ENCODE peak calls at places on chromosomes 7 and 10, in six cellular contexts. One of them, this sample, is unnamed.

GRCh38 chr7:3910041-3910440 is 609.0 kb downstream of the SDK1 start:
- DNase-seq in PC-9: no peak
- DNase-seq in neural progenitor cell: peak; percentile 56
- DNase-seq in mesothelial cell of epicardium: no peak
- DNase-seq in CD8-positive, alpha-beta T cell: no peak
- DNase-seq in GM10248: no peak
- DNase-seq in this sample: no peak

GRCh38 chr10:102394801-102395676 is 466 bp upstream of the NFKB2 start:
- DNase-seq in PC-9: peak; percentile 80
- DNase-seq in neural progenitor cell: peak; percentile 94
- DNase-seq in mesothelial cell of epicardium: peak; percentile 93
- DNase-seq in CD8-positive, alpha-beta T cell: peak; percentile 84
- DNase-seq in GM10248: peak; percentile 93
- DNase-seq in this sample: peak; percentile 94

GRCh38 chr10:130409346-130409745 is 273.2 kb downstream of the GLRX3 start:
- DNase-seq in PC-9: no peak
- DNase-seq in neural progenitor cell: no peak
- DNase-seq in mesothelial cell of epicardium: no peak
- DNase-seq in CD8-positive, alpha-beta T cell: no peak
- DNase-seq in GM10248: no peak
- DNase-seq in this sample: no peak

GRCh38 chr7:1939434-1940401 is 269.6 kb downstream of the ELFN1 start:
- DNase-seq in PC-9: no peak
- DNase-seq in neural progenitor cell: no peak
- DNase-seq in mesothelial cell of epicardium: no peak
- DNase-seq in CD8-positive, alpha-beta T cell: no peak
- DNase-seq in GM10248: peak; percentile 59
- DNase-seq in this sample: no peak

GRCh38 chr10:98424308-98425254 is 9.6 kb upstream of the PYROXD2 start:
- DNase-seq in PC-9: no peak
- DNase-seq in neural progenitor cell: no peak
- DNase-seq in mesothelial cell of epicardium: no peak
- DNase-seq in CD8-positive, alpha-beta T cell: no peak
- DNase-seq in GM10248: no peak
- DNase-seq in this sample: no peak

GRCh38 chr7:157269341-157270059 is 67.3 kb upstream of the DNAJB6 start:
- DNase-seq in PC-9: no peak
- DNase-seq in neural progenitor cell: no peak
- DNase-seq in mesothelial cell of epicardium: no peak
- DNase-seq in CD8-positive, alpha-beta T cell: no peak
- DNase-seq in GM10248: no peak
- DNase-seq in this sample: no peak

GRCh38 chr7:24968165-24968564 is 11.8 kb downstream of the OSBPL3 start:
- DNase-seq in PC-9: no peak
- DNase-seq in neural progenitor cell: no peak
- DNase-seq in mesothelial cell of epicardium: no peak
- DNase-seq in CD8-positive, alpha-beta T cell: no peak
- DNase-seq in GM10248: no peak
- DNase-seq in this sample: no peak

GRCh38 chr7:27181795-27182275 is 3.2 kb downstream of the HOXA11 start:
- DNase-seq in PC-9: no peak
- DNase-seq in neural progenitor cell: no peak
- DNase-seq in mesothelial cell of epicardium: peak; percentile 38
- DNase-seq in CD8-positive, alpha-beta T cell: no peak
- DNase-seq in GM10248: no peak
- DNase-seq in this sample: no peak

GRCh38 chr7:138945169-138945568 is 36.0 kb downstream of the KIAA1549 start:
- DNase-seq in PC-9: no peak
- DNase-seq in neural progenitor cell: peak; percentile 27
- DNase-seq in mesothelial cell of epicardium: no peak
- DNase-seq in CD8-positive, alpha-beta T cell: no peak
- DNase-seq in GM10248: no peak
- DNase-seq in this sample: no peak

GRCh38 chr10:34780818-34781380 is 34.2 kb downstream of the PARD3 start:
- DNase-seq in PC-9: no peak
- DNase-seq in neural progenitor cell: peak; percentile 26
- DNase-seq in mesothelial cell of epicardium: peak; percentile 43
- DNase-seq in CD8-positive, alpha-beta T cell: no peak
- DNase-seq in GM10248: peak; percentile 61
- DNase-seq in this sample: peak; percentile 67

GRCh38 chr7:133744451-133744850 is 382.7 kb upstream of the LRGUK start:
- DNase-seq in PC-9: no peak
- DNase-seq in neural progenitor cell: no peak
- DNase-seq in mesothelial cell of epicardium: no peak
- DNase-seq in CD8-positive, alpha-beta T cell: no peak
- DNase-seq in GM10248: no peak
- DNase-seq in this sample: no peak

GRCh38 chr10:59709472-59710125 is at the start of gene SLC16A9:
- DNase-seq in PC-9: peak; percentile 21
- DNase-seq in neural progenitor cell: peak; percentile 89
- DNase-seq in mesothelial cell of epicardium: peak; percentile 73
- DNase-seq in CD8-positive, alpha-beta T cell: no peak
- DNase-seq in GM10248: peak; percentile 84
- DNase-seq in this sample: peak; percentile 87

GRCh38 chr7:42068554-42069280 is 168.3 kb downstream of the GLI3 start:
- DNase-seq in PC-9: no peak
- DNase-seq in neural progenitor cell: peak; percentile 94
- DNase-seq in mesothelial cell of epicardium: no peak
- DNase-seq in CD8-positive, alpha-beta T cell: no peak
- DNase-seq in GM10248: no peak
- DNase-seq in this sample: no peak

GRCh38 chr10:103663802-103664201 is 170.3 kb downstream of the NEURL1 start:
- DNase-seq in PC-9: no peak
- DNase-seq in neural progenitor cell: no peak
- DNase-seq in mesothelial cell of epicardium: no peak
- DNase-seq in CD8-positive, alpha-beta T cell: no peak
- DNase-seq in GM10248: no peak
- DNase-seq in this sample: no peak

GRCh38 chr10:32972454-32972853 is 14.4 kb upstream of the ITGB1 start:
- DNase-seq in PC-9: no peak
- DNase-seq in neural progenitor cell: no peak
- DNase-seq in mesothelial cell of epicardium: no peak
- DNase-seq in CD8-positive, alpha-beta T cell: no peak
- DNase-seq in GM10248: no peak
- DNase-seq in this sample: no peak

GRCh38 chr10:6490594-6490993 is 89.5 kb downstream of the PRKCQ start:
- DNase-seq in PC-9: no peak
- DNase-seq in neural progenitor cell: no peak
- DNase-seq in mesothelial cell of epicardium: no peak
- DNase-seq in CD8-positive, alpha-beta T cell: no peak
- DNase-seq in GM10248: no peak
- DNase-seq in this sample: no peak

GRCh38 chr10:94617389-94617944 is 66.1 kb upstream of the CYP2C18 start:
- DNase-seq in PC-9: peak; percentile 11
- DNase-seq in neural progenitor cell: no peak
- DNase-seq in mesothelial cell of epicardium: no peak
- DNase-seq in CD8-positive, alpha-beta T cell: no peak
- DNase-seq in GM10248: no peak
- DNase-seq in this sample: no peak

GRCh38 chr10:121266370-121266769 is 331.9 kb downstream of the FGFR2 start:
- DNase-seq in PC-9: no peak
- DNase-seq in neural progenitor cell: no peak
- DNase-seq in mesothelial cell of epicardium: no peak
- DNase-seq in CD8-positive, alpha-beta T cell: no peak
- DNase-seq in GM10248: no peak
- DNase-seq in this sample: no peak

GRCh38 chr7:130148561-130148960 is 56.6 kb downstream of the TMEM209 start:
- DNase-seq in PC-9: no peak
- DNase-seq in neural progenitor cell: no peak
- DNase-seq in mesothelial cell of epicardium: no peak
- DNase-seq in CD8-positive, alpha-beta T cell: no peak
- DNase-seq in GM10248: no peak
- DNase-seq in this sample: no peak

GRCh38 chr7:142870147-142870559 is 15.3 kb downstream of the EPHB6 start:
- DNase-seq in PC-9: no peak
- DNase-seq in neural progenitor cell: no peak
- DNase-seq in mesothelial cell of epicardium: no peak
- DNase-seq in CD8-positive, alpha-beta T cell: no peak
- DNase-seq in GM10248: no peak
- DNase-seq in this sample: no peak

GRCh38 chr7:122803851-122804250 is 82.4 kb downstream of the CADPS2 start:
- DNase-seq in PC-9: no peak
- DNase-seq in neural progenitor cell: no peak
- DNase-seq in mesothelial cell of epicardium: no peak
- DNase-seq in CD8-positive, alpha-beta T cell: no peak
- DNase-seq in GM10248: no peak
- DNase-seq in this sample: no peak

GRCh38 chr7:105131890-105132289 is 117.9 kb downstream of the KMT2E start:
- DNase-seq in PC-9: no peak
- DNase-seq in neural progenitor cell: no peak
- DNase-seq in mesothelial cell of epicardium: no peak
- DNase-seq in CD8-positive, alpha-beta T cell: no peak
- DNase-seq in GM10248: no peak
- DNase-seq in this sample: no peak

GRCh38 chr10:113927440-113927839 is 73.0 kb downstream of the NHLRC2 start:
- DNase-seq in PC-9: no peak
- DNase-seq in neural progenitor cell: no peak
- DNase-seq in mesothelial cell of epicardium: no peak
- DNase-seq in CD8-positive, alpha-beta T cell: no peak
- DNase-seq in GM10248: no peak
- DNase-seq in this sample: no peak

GRCh38 chr7:142356166-142356565 is 98.3 kb upstream of the PRSS58 start:
- DNase-seq in PC-9: peak; percentile 58
- DNase-seq in neural progenitor cell: no peak
- DNase-seq in mesothelial cell of epicardium: no peak
- DNase-seq in CD8-positive, alpha-beta T cell: no peak
- DNase-seq in GM10248: no peak
- DNase-seq in this sample: no peak

GRCh38 chr7:155980841-155981240 is 168.6 kb upstream of the SHH start:
- DNase-seq in PC-9: no peak
- DNase-seq in neural progenitor cell: no peak
- DNase-seq in mesothelial cell of epicardium: peak; percentile 22
- DNase-seq in CD8-positive, alpha-beta T cell: no peak
- DNase-seq in GM10248: no peak
- DNase-seq in this sample: no peak

GRCh38 chr7:87574630-87575029 is 26.1 kb downstream of the ABCB1 start:
- DNase-seq in PC-9: no peak
- DNase-seq in neural progenitor cell: no peak
- DNase-seq in mesothelial cell of epicardium: no peak
- DNase-seq in CD8-positive, alpha-beta T cell: no peak
- DNase-seq in GM10248: peak; percentile 18
- DNase-seq in this sample: peak; percentile 25

GRCh38 chr10:63562857-63563256 is 41.7 kb downstream of the REEP3 start:
- DNase-seq in PC-9: no peak
- DNase-seq in neural progenitor cell: no peak
- DNase-seq in mesothelial cell of epicardium: no peak
- DNase-seq in CD8-positive, alpha-beta T cell: no peak
- DNase-seq in GM10248: no peak
- DNase-seq in this sample: no peak

GRCh38 chr7:36962367-36962766 is 238.1 kb upstream of the AOAH start:
- DNase-seq in PC-9: no peak
- DNase-seq in neural progenitor cell: no peak
- DNase-seq in mesothelial cell of epicardium: no peak
- DNase-seq in CD8-positive, alpha-beta T cell: no peak
- DNase-seq in GM10248: no peak
- DNase-seq in this sample: no peak

DNA sequence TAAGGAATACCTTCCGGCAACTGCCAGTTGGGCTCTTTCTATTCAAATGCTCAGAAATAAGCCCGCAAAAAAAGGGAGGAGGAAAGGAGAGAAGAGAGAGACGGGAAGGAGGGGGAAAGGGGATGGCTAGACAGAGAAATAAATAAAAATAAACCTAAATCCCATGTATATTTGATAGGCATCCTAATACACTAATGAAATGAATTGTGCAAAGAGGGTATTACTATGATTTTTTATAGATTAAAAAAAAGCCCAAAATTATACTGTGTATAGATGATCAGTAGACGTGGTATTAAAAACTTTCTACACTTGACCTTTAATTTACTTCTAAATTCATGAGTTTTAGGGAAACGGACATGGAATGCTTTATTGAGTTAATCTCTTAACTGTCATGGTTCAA is 89.9 kb downstream of the HBP1 start:
- DNase-seq in PC-9: no peak
- DNase-seq in neural progenitor cell: no peak
- DNase-seq in mesothelial cell of epicardium: no peak
- DNase-seq in CD8-positive, alpha-beta T cell: no peak
- DNase-seq in GM10248: no peak
- DNase-seq in this sample: no peak
- TF ChIP-seq CTCF in PC-9: no peak
- TF ChIP-seq CTCF in neural progenitor cell: no peak
- TF ChIP-seq CTCF in mesothelial cell of epicardium: no peak
- TF ChIP-seq CTCF in CD8-positive, alpha-beta T cell: no peak
- TF ChIP-seq CTCF in GM10248: no peak
- TF ChIP-seq CTCF in this sample: no peak

DNA sequence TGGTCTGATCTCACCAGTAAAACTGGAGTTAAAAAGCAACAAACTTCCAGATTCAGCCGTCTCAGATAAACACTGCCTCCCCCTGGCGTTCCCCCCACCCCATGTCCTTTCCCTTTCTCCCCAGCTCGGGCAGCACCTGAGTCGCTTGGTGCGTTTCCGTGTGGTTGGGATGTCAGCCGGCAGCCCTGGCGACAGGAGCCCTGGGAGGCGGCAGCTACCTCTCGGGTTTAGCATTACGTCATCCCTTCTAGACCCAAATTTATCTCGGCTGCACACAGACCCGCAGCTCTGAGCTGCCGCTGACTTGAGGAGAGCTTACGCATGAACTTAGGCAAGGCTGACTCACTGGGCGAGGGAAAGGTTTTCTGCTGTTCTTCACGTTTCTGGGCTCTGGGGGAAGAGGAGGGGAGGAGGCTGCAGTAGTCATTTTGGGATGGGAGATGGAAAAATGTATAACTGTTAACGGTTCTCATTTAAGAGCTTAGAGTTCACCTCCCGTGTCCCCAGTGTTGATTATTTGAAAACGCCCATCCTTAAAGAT is 14.4 kb downstream of the MXI1 start:
- DNase-seq in PC-9: peak; percentile 50
- DNase-seq in neural progenitor cell: peak; percentile 78
- DNase-seq in mesothelial cell of epicardium: peak; percentile 54
- DNase-seq in CD8-positive, alpha-beta T cell: peak; percentile 49
- DNase-seq in GM10248: peak; percentile 66
- DNase-seq in this sample: peak; percentile 73
- TF ChIP-seq CTCF in PC-9: no peak
- TF ChIP-seq CTCF in neural progenitor cell: peak; percentile 15
- TF ChIP-seq CTCF in mesothelial cell of epicardium: no peak
- TF ChIP-seq CTCF in CD8-positive, alpha-beta T cell: no peak
- TF ChIP-seq CTCF in GM10248: no peak
- TF ChIP-seq CTCF in this sample: peak; percentile 19

GRCh38 chr7:47852330-47853245 is 95.7 kb downstream of the PKD1L1 start:
- DNase-seq in PC-9: no peak
- DNase-seq in neural progenitor cell: peak; percentile 52
- DNase-seq in mesothelial cell of epicardium: no peak
- DNase-seq in CD8-positive, alpha-beta T cell: no peak
- DNase-seq in GM10248: peak; percentile 50
- DNase-seq in this sample: peak; percentile 49
- TF ChIP-seq CTCF in PC-9: no peak
- TF ChIP-seq CTCF in neural progenitor cell: peak; percentile 40
- TF ChIP-seq CTCF in mesothelial cell of epicardium: no peak
- TF ChIP-seq CTCF in CD8-positive, alpha-beta T cell: no peak
- TF ChIP-seq CTCF in GM10248: peak; percentile 49
- TF ChIP-seq CTCF in this sample: peak; percentile 21

DNA sequence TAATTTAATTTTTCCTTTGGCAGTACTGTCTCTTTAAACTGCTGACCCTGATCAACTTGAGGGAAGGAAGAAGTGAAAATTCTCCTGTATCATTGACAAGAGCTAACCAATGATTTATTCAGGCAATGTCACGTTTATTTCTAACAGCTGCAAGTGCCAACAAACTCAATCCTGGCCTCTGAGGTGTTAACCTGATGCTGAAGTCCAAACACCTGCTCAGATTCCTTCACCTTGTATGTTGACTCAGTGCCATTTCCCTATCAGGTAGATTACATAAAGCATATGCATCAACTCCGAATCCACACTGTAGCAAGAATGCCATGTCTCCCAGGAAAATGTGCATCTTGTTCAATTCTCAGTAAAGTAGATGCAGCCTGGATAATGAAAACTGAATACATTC is 820.0 kb downstream of the XPNPEP1 start:
- DNase-seq in PC-9: no peak
- DNase-seq in neural progenitor cell: no peak
- DNase-seq in mesothelial cell of epicardium: no peak
- DNase-seq in CD8-positive, alpha-beta T cell: no peak
- DNase-seq in GM10248: no peak
- DNase-seq in this sample: no peak
- TF ChIP-seq CTCF in PC-9: no peak
- TF ChIP-seq CTCF in neural progenitor cell: no peak
- TF ChIP-seq CTCF in mesothelial cell of epicardium: no peak
- TF ChIP-seq CTCF in CD8-positive, alpha-beta T cell: no peak
- TF ChIP-seq CTCF in GM10248: no peak
- TF ChIP-seq CTCF in this sample: no peak

This sample was measured in GM13976.